ENCODE peak calls at places on chromosomes 11 and 22, in four cellular contexts. One of them, this sample, is unnamed.

GRCh38 chr22:16783930-16784354 is 41.3 kb downstream of the XKR3 start:
- DNase-seq in K562: peak
- DNase-seq in Panc1: no peak
- DNase-seq in HepG2: peak
- DNase-seq in this sample: peak

GRCh38 chr11:65653229-65654225 is 9.2 kb downstream of the RELA start:
- DNase-seq in K562: no peak
- DNase-seq in Panc1: no peak
- DNase-seq in HepG2: peak
- DNase-seq in this sample: no peak

GRCh38 chr11:21552910-21553309 is 640.0 kb upstream of the ANO5 start:
- DNase-seq in K562: no peak
- DNase-seq in Panc1: no peak
- DNase-seq in HepG2: no peak
- DNase-seq in this sample: no peak

GRCh38 chr22:38078046-38078840 is 5.7 kb downstream of the SLC16A8 start:
- DNase-seq in K562: no peak
- DNase-seq in Panc1: no peak
- DNase-seq in HepG2: no peak
- DNase-seq in this sample: no peak

GRCh38 chr11:83159901-83160865 is 3.3 kb downstream of the PCF11 start:
- DNase-seq in K562: no peak
- DNase-seq in Panc1: no peak
- DNase-seq in HepG2: no peak
- DNase-seq in this sample: no peak

GRCh38 chr22:22618923-22619322 is 25.5 kb upstream of the GGTLC2 start:
- DNase-seq in K562: peak
- DNase-seq in Panc1: no peak
- DNase-seq in HepG2: no peak
- DNase-seq in this sample: no peak

GRCh38 chr11:134639586-134640330 is 227.7 kb upstream of the B3GAT1 start:
- DNase-seq in K562: peak
- DNase-seq in Panc1: no peak
- DNase-seq in HepG2: no peak
- DNase-seq in this sample: peak

GRCh38 chr11:46537851-46538295 is 56.0 kb downstream of the AMBRA1 start:
- DNase-seq in K562: peak
- DNase-seq in Panc1: peak
- DNase-seq in HepG2: peak
- DNase-seq in this sample: peak

GRCh38 chr22:42432020-42432596 is at the start of gene NFAM1:
- DNase-seq in K562: no peak
- DNase-seq in Panc1: no peak
- DNase-seq in HepG2: no peak
- DNase-seq in this sample: no peak

GRCh38 chr22:47053865-47054185 is 291.4 kb downstream of the TBC1D22A start:
- DNase-seq in K562: no peak
- DNase-seq in Panc1: no peak
- DNase-seq in HepG2: no peak
- DNase-seq in this sample: no peak

GRCh38 chr11:122714021-122714420 is 58.5 kb downstream of the UBASH3B start:
- DNase-seq in K562: no peak
- DNase-seq in Panc1: no peak
- DNase-seq in HepG2: no peak
- DNase-seq in this sample: no peak

GRCh38 chr22:44861245-44861644 is 108.9 kb downstream of the ARHGAP8 start:
- DNase-seq in K562: no peak
- DNase-seq in Panc1: no peak
- DNase-seq in HepG2: no peak
- DNase-seq in this sample: no peak

GRCh38 chr11:1298695-1299492 is 10.5 kb downstream of the TOLLIP start:
- DNase-seq in K562: peak
- DNase-seq in Panc1: no peak
- DNase-seq in HepG2: peak
- DNase-seq in this sample: no peak

GRCh38 chr11:68127791-68128681 is 6.8 kb upstream of the CHKA start:
- DNase-seq in K562: peak
- DNase-seq in Panc1: no peak
- DNase-seq in HepG2: peak
- DNase-seq in this sample: peak

GRCh38 chr11:16862733-16863132 is 124.3 kb downstream of the C11orf58 start:
- DNase-seq in K562: no peak
- DNase-seq in Panc1: no peak
- DNase-seq in HepG2: no peak
- DNase-seq in this sample: no peak

DNA sequence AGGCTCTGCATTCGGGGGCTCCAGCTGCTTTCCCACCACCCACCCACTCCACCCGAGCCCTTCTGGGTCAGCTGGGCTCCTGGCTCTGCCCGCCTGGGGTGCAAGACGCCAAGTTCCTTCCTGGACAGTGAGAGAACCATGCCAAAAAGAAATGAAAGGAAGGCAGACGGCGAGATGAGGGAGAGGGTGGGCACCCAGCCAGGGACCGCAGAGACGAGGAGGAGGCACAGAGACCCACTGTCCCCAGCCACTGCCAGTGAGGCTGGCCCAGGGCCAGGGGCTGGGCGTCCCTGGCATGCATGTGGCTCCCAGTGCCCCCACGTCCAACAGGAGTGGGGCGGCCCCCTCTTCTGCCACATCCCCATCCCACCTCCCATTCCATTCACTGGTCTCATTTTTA is 10.8 kb upstream of the CD81 start:
- DNase-seq in K562: no peak
- DNase-seq in Panc1: no peak
- DNase-seq in HepG2: no peak
- DNase-seq in this sample: no peak
- TF ChIP-seq TCF7L2 in K562: no peak
- TF ChIP-seq TCF7L2 in Panc1: no peak
- TF ChIP-seq TCF7L2 in HepG2: no peak
- TF ChIP-seq TCF7L2 in this sample: no peak

GRCh38 chr11:110712643-110713468 is 619 bp upstream of the ARHGAP20 start:
- DNase-seq in K562: no peak
- DNase-seq in Panc1: no peak
- DNase-seq in HepG2: no peak
- DNase-seq in this sample: no peak
- TF ChIP-seq REST in K562: no peak
- TF ChIP-seq REST in Panc1: no peak
- TF ChIP-seq REST in HepG2: no peak
- TF ChIP-seq REST in this sample: no peak

DNA sequence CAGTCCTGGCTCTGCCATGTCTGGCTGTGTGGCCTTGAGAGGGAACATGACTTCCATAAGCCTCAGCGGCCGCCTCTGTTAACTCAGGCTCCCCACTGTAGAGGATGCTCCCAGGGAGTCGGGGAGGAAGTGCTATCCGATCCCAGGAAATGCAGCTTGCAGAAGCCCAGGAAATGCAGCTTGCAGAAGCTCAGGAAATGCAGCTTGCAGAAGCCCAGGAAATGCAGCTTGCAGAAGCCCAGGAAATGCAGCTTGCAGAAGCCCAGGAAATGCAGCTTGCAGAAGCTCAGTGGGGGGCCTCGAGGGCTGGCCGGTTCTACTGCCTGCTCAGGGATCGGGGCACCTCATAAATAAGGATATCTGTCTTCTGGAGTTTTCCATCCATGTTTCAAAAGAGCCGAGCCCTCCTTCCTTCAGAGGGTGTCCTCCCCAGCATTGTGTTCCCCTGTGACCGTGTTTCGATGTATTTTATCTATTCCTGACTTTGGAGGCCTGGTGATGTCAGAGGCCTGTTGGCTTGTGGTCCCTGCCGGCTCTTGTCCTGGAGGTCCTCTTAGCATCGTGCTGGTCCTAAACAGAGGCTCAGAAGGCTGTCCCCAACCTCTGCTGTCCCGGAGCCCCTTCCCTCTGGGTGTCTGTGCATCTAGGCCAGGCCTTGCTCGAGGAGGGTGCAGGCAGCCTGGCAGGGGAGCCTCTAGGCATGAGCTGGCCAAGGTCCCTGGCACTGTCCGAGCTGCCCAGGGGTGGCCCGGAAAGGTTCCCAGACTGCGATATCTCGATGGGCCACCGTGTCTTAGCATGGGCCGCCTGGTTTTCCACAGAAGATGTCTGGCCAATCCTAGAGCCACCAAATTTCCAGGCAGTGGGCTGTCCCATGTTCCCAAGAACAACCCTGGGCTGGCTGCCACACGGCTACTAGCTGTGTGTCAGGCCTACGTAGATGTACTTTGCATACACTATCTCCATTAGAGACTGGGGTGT is 24.9 kb upstream of the SMIM38 start:
- DNase-seq in K562: no peak
- DNase-seq in Panc1: no peak
- DNase-seq in HepG2: no peak
- DNase-seq in this sample: no peak
- TF ChIP-seq TCF7L2 in K562: no peak
- TF ChIP-seq TCF7L2 in Panc1: no peak
- TF ChIP-seq TCF7L2 in HepG2: no peak
- TF ChIP-seq TCF7L2 in this sample: no peak

DNA sequence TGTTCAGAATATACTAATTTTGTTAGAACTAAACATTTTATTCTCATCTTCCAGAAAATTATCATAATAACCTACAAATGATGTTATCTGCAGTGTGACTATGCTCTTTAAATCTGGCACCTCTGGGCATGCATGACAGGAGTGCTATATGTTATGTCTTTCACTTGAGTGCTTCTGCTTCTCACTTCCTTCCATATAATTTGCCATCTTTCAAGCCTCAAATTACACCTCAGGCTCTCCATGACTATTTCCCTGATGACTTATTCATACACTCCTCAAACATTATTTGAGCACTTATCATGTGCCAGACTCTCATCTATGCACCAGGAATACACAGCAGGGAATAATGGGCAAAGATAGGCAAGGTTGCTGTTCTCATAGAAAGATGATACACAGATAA is 219.3 kb upstream of the POU2AF2 start:
- DNase-seq in K562: no peak
- DNase-seq in Panc1: no peak
- DNase-seq in HepG2: no peak
- DNase-seq in this sample: no peak
- TF ChIP-seq REST in K562: no peak
- TF ChIP-seq REST in Panc1: no peak
- TF ChIP-seq REST in HepG2: no peak
- TF ChIP-seq REST in this sample: no peak

GRCh38 chr11:62400281-62400680 is 18.6 kb upstream of the SCGB1A1 start:
- DNase-seq in K562: no peak
- DNase-seq in Panc1: no peak
- DNase-seq in HepG2: no peak
- DNase-seq in this sample: no peak

GRCh38 chr11:62402226-62402625 is 16.6 kb upstream of the SCGB1A1 start:
- DNase-seq in K562: no peak
- DNase-seq in Panc1: no peak
- DNase-seq in HepG2: no peak
- DNase-seq in this sample: no peak

GRCh38 chr11:62401781-62402180 is 17.1 kb upstream of the SCGB1A1 start:
- DNase-seq in K562: no peak
- DNase-seq in Panc1: no peak
- DNase-seq in HepG2: no peak
- DNase-seq in this sample: no peak

GRCh38 chr11:62400760-62401159 is 18.1 kb upstream of the SCGB1A1 start:
- DNase-seq in K562: peak
- DNase-seq in Panc1: no peak
- DNase-seq in HepG2: no peak
- DNase-seq in this sample: no peak

DNA sequence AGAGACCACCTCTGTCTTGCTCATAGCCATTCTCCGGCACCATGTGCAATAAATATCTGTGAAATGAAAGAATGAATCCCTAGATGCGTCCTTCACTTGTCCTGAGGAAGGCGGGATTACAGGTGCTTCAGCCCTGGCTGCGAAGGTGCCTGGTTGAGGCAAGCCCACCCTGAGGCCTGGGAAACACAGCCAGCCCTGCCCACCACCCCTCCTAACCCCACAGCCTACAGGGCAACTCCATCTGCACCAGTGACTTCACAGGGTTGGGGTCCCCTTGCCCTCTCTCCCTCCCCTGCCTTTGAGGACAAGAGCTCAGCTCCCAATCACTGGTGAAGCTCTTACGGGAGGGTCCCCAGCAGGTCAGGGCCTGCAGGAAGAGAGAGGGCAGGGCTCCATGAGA is 17.5 kb upstream of the SCGB1A1 start:
- DNase-seq in K562: no peak
- DNase-seq in Panc1: no peak
- DNase-seq in HepG2: no peak
- DNase-seq in this sample: no peak
- TF ChIP-seq TCF7L2 in K562: no peak
- TF ChIP-seq TCF7L2 in Panc1: no peak
- TF ChIP-seq TCF7L2 in HepG2: no peak
- TF ChIP-seq TCF7L2 in this sample: no peak

GRCh38 chr22:27504360-27504759 is 297.2 kb downstream of the MN1 start:
- DNase-seq in K562: no peak
- DNase-seq in Panc1: no peak
- DNase-seq in HepG2: no peak
- DNase-seq in this sample: no peak

GRCh38 chr22:27504854-27505253 is 296.7 kb downstream of the MN1 start:
- DNase-seq in K562: no peak
- DNase-seq in Panc1: no peak
- DNase-seq in HepG2: no peak
- DNase-seq in this sample: no peak

GRCh38 chr22:27499121-27499520 is 302.4 kb downstream of the MN1 start:
- DNase-seq in K562: no peak
- DNase-seq in Panc1: no peak
- DNase-seq in HepG2: no peak
- DNase-seq in this sample: no peak

GRCh38 chr22:27502327-27502726 is 299.2 kb downstream of the MN1 start:
- DNase-seq in K562: no peak
- DNase-seq in Panc1: no peak
- DNase-seq in HepG2: no peak
- DNase-seq in this sample: no peak

GRCh38 chr22:27501191-27501936 is 300.2 kb downstream of the MN1 start:
- DNase-seq in K562: no peak
- DNase-seq in Panc1: no peak
- DNase-seq in HepG2: no peak
- DNase-seq in this sample: no peak
- TF ChIP-seq REST in K562: no peak
- TF ChIP-seq REST in Panc1: no peak
- TF ChIP-seq REST in HepG2: no peak
- TF ChIP-seq REST in this sample: no peak

DNA sequence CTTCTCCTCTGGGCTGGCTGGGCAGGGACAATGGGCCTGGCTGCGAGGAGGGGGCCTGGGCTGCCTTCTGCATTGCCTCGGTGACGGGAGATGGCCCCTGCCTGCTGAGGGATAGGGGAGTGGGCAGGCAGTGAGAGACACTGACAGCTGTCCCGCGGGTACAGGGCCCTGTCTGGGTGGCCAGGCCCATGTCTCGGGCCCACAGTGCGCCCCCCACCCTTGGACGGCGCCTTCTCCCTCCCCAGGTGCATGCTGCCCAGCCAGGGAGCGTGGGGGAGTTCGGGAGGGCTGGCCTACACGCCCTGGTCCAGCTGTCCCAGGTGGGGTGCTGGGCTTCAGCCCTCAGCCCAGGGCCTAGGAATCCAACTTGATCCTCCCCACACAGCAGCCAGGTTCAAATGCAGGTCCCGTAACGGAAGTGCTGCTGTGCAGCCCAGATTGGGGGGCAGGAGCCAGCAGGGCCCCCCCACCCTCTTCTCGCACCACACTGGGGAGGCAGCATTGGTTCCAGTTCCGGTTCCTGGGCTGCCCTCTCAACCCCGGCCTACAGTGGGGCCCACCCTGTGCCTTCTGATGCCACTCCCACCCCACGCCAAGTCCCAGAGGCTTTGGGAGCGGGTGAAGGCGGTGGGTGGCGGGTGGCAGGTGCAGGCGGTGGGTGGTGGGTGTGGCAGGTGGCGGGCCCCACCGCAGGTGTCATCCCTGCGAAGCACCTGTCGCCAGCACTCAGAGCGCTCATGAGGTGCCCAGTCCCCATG is 7.3 kb upstream of the TSSC4 start:
- DNase-seq in K562: no peak
- DNase-seq in Panc1: no peak
- DNase-seq in HepG2: no peak
- DNase-seq in this sample: no peak
- TF ChIP-seq TCF7L2 in K562: no peak
- TF ChIP-seq TCF7L2 in Panc1: no peak
- TF ChIP-seq TCF7L2 in HepG2: no peak
- TF ChIP-seq TCF7L2 in this sample: no peak